ENCODE peak calls at places on chromosome 7, in six cellular contexts. E is tibial nerve, V is sigmoid colon, U is testis, F is tibial artery, B is heart left ventricle. N is an unnamed sample. For H3K27me3, the result is how much of the 10 kb centered on the place peaks cover.

GRCh38 chr7:101590663-101591435 is 38.2 kb downstream of the MYL10 start:
- DNase-seq in B (no peak), E (no peak), V (no peak), U (no peak), F (no peak), N (peak)

GRCh38 chr7:121992046-121992445 is 119.1 kb downstream of the PTPRZ1 start:
- DNase-seq in V (no peak), E (no peak), B (no peak), U (no peak), F (no peak), N (no peak)

GRCh38 chr7:122532406-122533269 is 166.3 kb downstream of the RNF133 start:
- DNase-seq in U (no peak), F (no peak), E (no peak), B (no peak), V (no peak), N (no peak)

GRCh38 chr7:91436655-91437054 is 172.4 kb downstream of the FZD1 start:
- DNase-seq in B (no peak), F (no peak), V (no peak), U (no peak), E (no peak), N (no peak)

GRCh38 chr7:130432886-130433285 is 7.9 kb downstream of the CEP41 start:
- DNase-seq in E (no peak), B (no peak), U (no peak), F (no peak), V (no peak), N (no peak)

GRCh38 chr7:111873963-111874693 is 311.8 kb upstream of the IMMP2L start:
- DNase-seq in B (no peak), U (no peak), E (no peak), V (no peak), F (no peak), N (no peak)

GRCh38 chr7:138584283-138584682 is 116.9 kb downstream of the SVOPL start:
- DNase-seq in F (no peak), B (no peak), V (no peak), U (no peak), E (no peak), N (no peak)

GRCh38 chr7:39566056-39566921 is at the start of gene YAE1:
- DNase-seq in U (peak), V (peak), B (peak), E (peak), F (peak), N (peak)

GRCh38 chr7:94375167-94375566 is 19.5 kb upstream of the COL1A2 start:
- DNase-seq in V (peak), F (peak), U (peak), B (peak), E (peak), N (no peak)

GRCh38 chr7:130918129-130919052 is 184.4 kb upstream of the KLF14 start:
- DNase-seq in F (no peak), B (no peak), E (no peak), V (no peak), U (no peak), N (no peak)

GRCh38 chr7:101754432-101755159 is 62.8 kb upstream of the CUX1 start:
- DNase-seq in E (peak), B (no peak), V (no peak), U (no peak), F (no peak), N (no peak)

GRCh38 chr7:127635659-127636285 is 16.2 kb upstream of the SND1 start:
- DNase-seq in U (no peak), E (no peak), F (no peak), B (no peak), V (no peak), N (no peak)

GRCh38 chr7:9091282-9091681 is 657.9 kb downstream of the NXPH1 start:
- DNase-seq in U (no peak), B (no peak), E (no peak), F (no peak), V (no peak), N (no peak)

GRCh38 chr7:135320277-135320676 is 86.6 kb downstream of the STRA8 start:
- DNase-seq in F (peak), V (peak), E (peak), U (peak), B (peak), N (no peak)

GRCh38 chr7:139902436-139903102 is 73.5 kb downstream of the TBXAS1 start:
- DNase-seq in F (no peak), B (no peak), U (no peak), V (no peak), E (no peak), N (no peak)

GRCh38 chr7:29806131-29806792 is at the start of gene WIPF3:
- DNase-seq in F (peak), V (no peak), U (peak), B (peak), E (no peak), N (peak)

GRCh38 chr7:141123522-141123921 is 49.7 kb downstream of the TMEM178B start:
- DNase-seq in B (no peak), V (no peak), F (no peak), E (no peak), U (no peak), N (no peak)

GRCh38 chr7:91140982-91141381 is 123.3 kb upstream of the FZD1 start:
- DNase-seq in E (peak), F (peak), U (no peak), B (no peak), V (no peak), N (no peak)

GRCh38 chr7:29202651-29203069 is 8.1 kb downstream of the CHN2 start:
- DNase-seq in F (no peak), V (peak), E (peak), U (peak), B (no peak), N (no peak)

GRCh38 chr7:143038635-143039034 is 11.7 kb upstream of the OR9A2 start:
- DNase-seq in B (no peak), V (no peak), U (no peak), E (no peak), F (no peak), N (no peak)

GRCh38 chr7:120941064-120941463 is 9.5 kb upstream of the ING3 start:
- DNase-seq in B (no peak), E (no peak), F (no peak), U (no peak), V (no peak), N (no peak)

DNA sequence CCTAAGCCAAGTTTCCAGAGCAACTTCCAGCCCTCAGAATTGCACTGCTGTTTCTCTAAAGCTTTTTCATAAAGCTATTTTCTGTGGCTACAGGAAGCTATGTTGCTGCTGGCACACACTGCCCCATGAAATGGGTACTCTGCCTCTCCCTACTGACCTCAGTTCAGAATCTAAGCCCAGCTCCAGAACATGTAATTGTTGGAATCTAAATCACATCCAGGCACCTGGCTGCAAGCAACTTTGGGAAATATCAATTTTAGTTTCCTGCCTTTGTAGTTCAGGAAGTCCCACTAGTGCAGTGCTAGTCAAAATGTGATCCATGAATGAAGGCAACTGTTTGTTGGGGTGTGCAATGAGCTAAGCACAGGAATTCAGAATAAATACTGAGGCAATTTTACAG is 226.2 kb downstream of the THSD7A start:
- DNase-seq in V (no peak), F (no peak), U (no peak), B (no peak), E (no peak), N (no peak)
- H3K27me3 ChIP-seq in V (under half), F (under half), U (under half), B (under half), E (under half), N (under half)

GRCh38 chr7:44073664-44074348 is 8.4 kb upstream of the PGAM2 start:
- DNase-seq in E (peak), B (peak), F (peak), V (peak), U (peak), N (peak)
- H3K27ac ChIP-seq in E (peak), B (peak), F (peak), V (peak), U (no peak), N (peak)

GRCh38 chr7:153381275-153382119 is 621.9 kb downstream of the ACTR3B start:
- DNase-seq in V (peak), B (no peak), F (no peak), E (peak), U (peak), N (no peak)
- TF ChIP-seq CTCF in V (peak), B (peak), F (peak), E (peak), U (peak), N (peak)

GRCh38 chr7:97027427-97028234 is 3.0 kb upstream of the DLX5 start:
- DNase-seq in E (peak), U (peak), F (peak), B (peak), V (peak), N (no peak)
- H3K27me3 ChIP-seq in E (under half), U (under half), F (under half), B (half or more), V (half or more), N (half or more)

DNA sequence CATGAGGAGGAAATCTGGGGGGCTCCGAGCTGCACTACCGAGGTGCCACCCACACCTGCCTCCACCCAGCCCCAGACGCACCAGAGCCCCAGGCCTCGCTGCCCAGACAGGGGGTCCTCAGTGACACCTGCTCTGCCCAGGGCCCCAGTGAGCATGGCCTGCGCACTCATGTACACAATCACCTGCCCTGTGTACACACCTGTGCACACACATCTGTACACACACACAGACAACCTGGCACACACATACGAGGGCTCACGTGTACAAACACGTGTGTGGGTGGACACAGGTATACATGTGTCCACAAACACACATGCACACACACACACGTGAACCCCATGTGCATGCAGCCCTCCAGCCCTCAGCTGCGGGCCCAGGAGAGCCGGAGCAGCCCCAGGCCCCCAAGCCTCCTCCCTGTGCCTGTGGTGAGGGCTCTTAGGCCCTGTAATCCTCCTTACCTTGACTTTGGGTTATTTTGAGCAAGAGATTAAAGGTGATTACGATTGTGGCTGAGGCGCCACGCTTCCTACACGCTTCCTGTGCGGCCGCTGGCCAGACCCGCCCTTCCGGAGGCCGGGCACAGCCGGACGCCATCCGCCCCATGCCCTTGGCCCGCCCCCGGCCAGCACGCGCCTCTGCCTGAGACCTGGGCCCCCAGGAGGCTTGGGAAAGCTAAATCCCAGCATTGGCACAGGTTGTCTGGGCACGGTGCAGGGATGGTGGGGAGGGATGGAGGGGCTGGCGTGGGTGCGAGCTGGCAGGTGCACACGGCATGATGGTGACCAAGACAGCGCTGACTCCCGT is 71.9 kb downstream of the ELFN1 start:
- DNase-seq in U (no peak), B (no peak), E (no peak), V (no peak), F (no peak), N (no peak)
- H3K27ac ChIP-seq in U (no peak), B (peak), E (no peak), V (no peak), F (no peak), N (no peak)

DNA sequence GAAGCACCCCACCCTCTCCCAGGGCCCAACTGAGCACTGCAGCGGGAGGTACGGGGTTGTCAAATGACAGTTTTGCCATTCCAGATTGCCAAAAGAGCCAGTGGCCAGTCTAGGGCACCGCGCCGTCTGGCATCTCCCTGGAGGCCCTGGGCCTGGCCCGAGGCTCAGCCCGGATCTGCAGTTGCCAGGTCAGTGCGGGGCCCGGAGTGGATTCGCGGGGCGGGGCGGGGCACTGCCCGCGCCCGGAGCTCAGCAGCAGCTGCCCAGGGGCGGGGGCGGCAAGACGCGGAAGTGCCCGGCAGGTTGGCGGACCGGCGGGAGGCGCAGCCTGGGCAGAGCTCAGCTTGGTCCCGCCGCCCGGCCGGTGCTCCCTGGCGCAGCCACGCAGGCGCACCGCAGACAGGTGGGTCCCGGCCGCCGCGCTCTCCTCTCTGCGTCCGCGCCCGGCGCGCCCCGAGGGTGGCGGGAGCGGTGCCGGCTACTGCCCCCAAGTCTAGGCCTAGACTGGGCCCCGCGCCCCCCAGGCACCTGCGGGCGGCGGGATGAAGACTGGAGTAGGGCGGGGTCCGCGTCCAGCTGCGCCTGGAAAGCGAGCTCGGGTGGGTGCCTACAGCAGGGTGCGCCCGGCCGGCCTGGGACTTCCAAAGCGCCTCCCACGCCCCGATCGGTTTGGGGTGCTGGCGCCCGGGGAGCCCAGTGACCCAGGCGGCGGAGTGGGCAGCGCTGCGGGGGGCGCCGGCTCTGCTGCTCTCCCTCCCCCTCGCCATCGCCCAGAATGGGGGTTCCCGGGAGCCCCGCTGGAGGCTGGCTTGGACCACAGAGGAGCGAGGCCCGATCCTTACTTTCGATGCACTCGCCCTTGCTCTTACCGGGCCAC is at the start of gene IRF5:
- DNase-seq in B (peak), F (no peak), U (no peak), V (peak), E (no peak), N (peak)
- TF ChIP-seq CTCF in B (no peak), F (no peak), U (no peak), V (no peak), E (no peak), N (no peak)

DNA sequence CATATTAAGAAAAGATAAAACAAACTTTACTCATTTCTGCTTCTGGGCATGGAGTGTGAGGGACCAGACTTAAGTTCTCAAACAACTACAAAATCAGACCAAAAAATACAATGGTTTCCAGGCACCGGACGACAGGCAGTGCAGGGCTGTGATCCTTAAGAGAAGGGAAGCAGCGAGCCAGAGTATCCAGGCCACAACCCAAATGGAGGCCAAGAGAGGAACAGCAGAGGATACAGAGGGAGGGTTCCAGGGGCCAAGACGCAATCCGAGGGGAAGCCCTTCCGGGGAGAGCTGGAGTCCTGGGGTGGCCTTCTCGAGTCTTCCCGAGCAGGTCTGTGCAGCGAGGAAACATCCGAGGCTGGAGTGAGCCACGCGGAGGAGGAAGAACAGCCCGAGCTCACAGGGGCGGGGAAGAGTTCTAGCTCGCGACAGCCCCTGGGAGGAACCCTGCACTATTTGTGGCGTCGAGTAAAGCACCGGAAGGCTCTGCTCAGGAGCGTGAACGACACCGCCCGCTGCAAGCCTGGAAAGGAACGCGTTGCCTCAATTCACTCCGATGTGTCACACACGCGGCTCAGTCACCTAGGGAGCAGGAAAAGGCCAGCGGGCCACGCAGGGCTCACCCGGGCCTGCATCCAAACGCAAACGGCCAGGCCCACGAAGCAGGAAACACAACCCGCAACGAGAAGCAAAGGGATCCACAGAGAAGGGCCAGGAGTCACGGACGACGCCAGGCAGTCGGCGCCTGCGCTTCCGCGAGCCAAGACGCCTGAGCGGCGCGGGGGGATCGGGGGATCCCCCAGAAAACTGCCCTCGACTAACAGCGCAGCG is 933 bp upstream of the RNF32 start:
- DNase-seq in B (no peak), V (no peak), E (no peak), U (peak), F (no peak), N (no peak)
- H3K27me3 ChIP-seq in B (under half), V (under half), E (under half), U (under half), F (under half), N (under half)

DNA sequence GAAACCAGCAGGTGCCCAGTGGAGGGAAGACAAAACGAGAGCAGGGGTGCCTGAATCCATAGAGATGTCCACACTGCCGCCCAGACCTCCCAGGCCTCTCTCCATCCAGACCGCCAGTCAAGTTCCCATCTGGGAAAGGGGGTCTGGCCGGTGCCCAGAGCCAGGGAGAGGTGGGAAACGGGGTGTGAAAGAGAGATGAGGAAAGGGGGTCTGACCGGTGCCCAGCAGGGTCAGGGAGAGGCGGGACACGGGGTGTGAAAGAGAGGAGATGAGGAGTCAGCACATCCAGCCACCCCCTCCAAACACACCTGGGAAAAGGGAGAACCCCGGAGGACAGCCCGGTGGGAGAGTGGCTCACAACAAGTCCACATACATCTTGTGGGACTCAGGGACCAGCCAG is 185.8 kb downstream of the PTPRN2 start:
- DNase-seq in F (no peak), E (no peak), B (no peak), U (no peak), V (no peak), N (no peak)
- H3K27ac ChIP-seq in F (no peak), E (no peak), B (no peak), U (no peak), V (no peak), N (no peak)

GRCh38 chr7:38178004-38178694 is at the start of gene STARD3NL:
- DNase-seq in F (peak), V (peak), B (peak), U (peak), E (peak), N (peak)
- TF ChIP-seq CTCF in F (no peak), V (peak), B (no peak), U (no peak), E (peak), N (no peak)

GRCh38 chr7:44291066-44291732 is 34.2 kb downstream of the CAMK2B start:
- DNase-seq in F (peak), U (peak), V (peak), B (peak), E (no peak), N (peak)
- H3K27me3 ChIP-seq in F (under half), U (under half), V (under half), B (under half), E (under half), N (under half)